ENCODE peak calls at places on chromosomes 13 and 19, in seven cellular contexts. U is kidney, Y is heart right ventricle, Z is small intestine, D is spleen, H is hepatocyte, Q is breast epithelium. S is an unnamed sample.

GRCh38 chr19:39996218-39996810 is 546 bp upstream of the ZNF546 start:
- DNase-seq in U (no peak), Y (no peak), Z (no peak), D (no peak), H (peak; percentile 31), Q (no peak), S (no peak)

GRCh38 chr13:98768522-98768921 is 16.1 kb upstream of the SLC15A1 start:
- DNase-seq in U (no peak), Y (no peak), Z (no peak), D (no peak), H (no peak), Q (no peak), S (no peak)

GRCh38 chr19:33472696-33473624 is 48.6 kb downstream of the PEPD start:
- DNase-seq in U (no peak), Y (no peak), Z (no peak), D (peak; percentile 20), H (no peak), Q (no peak), S (no peak)

GRCh38 chr19:51784922-51785690 is 9.9 kb upstream of the FPR3 start:
- DNase-seq in U (no peak), Y (peak; percentile 66), Z (no peak), D (no peak), H (no peak), Q (no peak), S (no peak)

GRCh38 chr19:3638208-3639193 is 11.9 kb upstream of the CACTIN start:
- DNase-seq in U (no peak), Y (no peak), Z (no peak), D (no peak), H (no peak), Q (no peak), S (no peak)

GRCh38 chr19:35380450-35381124 is 9.7 kb downstream of the GPR42 start:
- DNase-seq in U (no peak), Y (no peak), Z (peak; percentile 50), D (no peak), H (peak; percentile 72), Q (no peak), S (no peak)

GRCh38 chr13:44058586-44059238 is 179.0 kb downstream of the LACC1 start:
- DNase-seq in U (no peak), Y (no peak), Z (no peak), D (no peak), H (no peak), Q (no peak), S (no peak)

GRCh38 chr19:2578391-2578826 is 102.5 kb downstream of the GADD45B start:
- DNase-seq in U (peak; percentile 79), Y (no peak), Z (peak; percentile 24), D (peak; percentile 66), H (peak; percentile 52), Q (peak; percentile 58), S (no peak)

GRCh38 chr13:93259527-93260080 is 33.0 kb downstream of the GPC6 start:
- DNase-seq in U (no peak), Y (no peak), Z (no peak), D (no peak), H (no peak), Q (no peak), S (no peak)

GRCh38 chr19:10007811-10008211 is 2.5 kb downstream of the COL5A3 start:
- DNase-seq in U (peak; percentile 86), Y (peak; percentile 69), Z (no peak), D (no peak), H (no peak), Q (no peak), S (no peak)

GRCh38 chr19:3509566-3509989 is 3.5 kb downstream of the FZR1 start:
- DNase-seq in U (no peak), Y (no peak), Z (no peak), D (no peak), H (no peak), Q (no peak), S (no peak)

GRCh38 chr13:98326274-98326673 is 149.2 kb upstream of the RNF113B start:
- DNase-seq in U (no peak), Y (no peak), Z (no peak), D (no peak), H (no peak), Q (no peak), S (no peak)

GRCh38 chr19:55633866-55634265 is 6.9 kb upstream of the ZNF580 start:
- DNase-seq in U (no peak), Y (no peak), Z (no peak), D (no peak), H (no peak), Q (no peak), S (no peak)

GRCh38 chr19:8212212-8212611 is 3.0 kb downstream of the CERS4 start:
- DNase-seq in U (no peak), Y (no peak), Z (no peak), D (no peak), H (no peak), Q (no peak), S (no peak)

GRCh38 chr19:10935371-10936059 is 6.9 kb downstream of the TIMM29 start:
- DNase-seq in U (no peak), Y (no peak), Z (no peak), D (no peak), H (no peak), Q (no peak), S (no peak)

GRCh38 chr13:40026174-40026585 is 370.7 kb downstream of the COG6 start:
- DNase-seq in U (no peak), Y (no peak), Z (no peak), D (no peak), H (no peak), Q (no peak), S (no peak)

GRCh38 chr19:31674503-31675186 is 325.4 kb upstream of the TSHZ3 start:
- DNase-seq in U (no peak), Y (no peak), Z (no peak), D (no peak), H (no peak), Q (no peak), S (no peak)

GRCh38 chr19:16590876-16591802 is 18.9 kb upstream of the SLC35E1 start:
- DNase-seq in U (no peak), Y (no peak), Z (no peak), D (no peak), H (no peak), Q (no peak), S (no peak)

GRCh38 chr13:44493213-44493812 is 82.8 kb downstream of the TSC22D1 start:
- DNase-seq in U (no peak), Y (no peak), Z (no peak), D (no peak), H (no peak), Q (no peak), S (no peak)

GRCh38 chr19:5037936-5038335 is 69.0 kb downstream of the KDM4B start:
- DNase-seq in U (peak; percentile 65), Y (no peak), Z (no peak), D (no peak), H (no peak), Q (no peak), S (no peak)

GRCh38 chr13:35478384-35479222 is 2.1 kb upstream of the MAB21L1 start:
- DNase-seq in U (peak; percentile 64), Y (no peak), Z (no peak), D (peak; percentile 70), H (no peak), Q (no peak), S (no peak)

GRCh38 chr13:30998548-30999140 is 66.2 kb downstream of the TEX26 start:
- DNase-seq in U (no peak), Y (no peak), Z (no peak), D (no peak), H (peak; percentile 53), Q (no peak), S (no peak)

GRCh38 chr19:709196-709964 is 645 bp downstream of the PALM start:
- DNase-seq in U (peak; percentile 76), Y (no peak), Z (no peak), D (no peak), H (peak; percentile 42), Q (no peak), S (no peak)
- H3K27ac ChIP-seq in U (peak overlapping the region; percentile 67), Y (peak overlapping the region; percentile 95), Z (no peak overlapping the region), D (peak overlapping the region; percentile 67), H (peak overlapping the region; percentile 71), Q (peak overlapping the region; percentile 73), S (no peak overlapping the region)

GRCh38 chr19:610071-610800 is 20.6 kb downstream of the HCN2 start:
- DNase-seq in U (no peak), Y (no peak), Z (no peak), D (peak; percentile 84), H (no peak), Q (no peak), S (peak; percentile 30)

GRCh38 chr19:609001-609340 is 19.3 kb downstream of the HCN2 start:
- DNase-seq in U (no peak), Y (no peak), Z (no peak), D (peak; percentile 88), H (no peak), Q (no peak), S (no peak)

GRCh38 chr19:611506-611869 is 21.8 kb downstream of the HCN2 start:
- DNase-seq in U (no peak), Y (no peak), Z (no peak), D (no peak), H (no peak), Q (no peak), S (peak; percentile 51)

GRCh38 chr19:612941-613340 is 20.4 kb downstream of the POLRMT start:
- DNase-seq in U (peak; percentile 66), Y (no peak), Z (no peak), D (no peak), H (no peak), Q (no peak), S (no peak)

GRCh38 chr19:610801-611505 is 21.3 kb downstream of the HCN2 start:
- DNase-seq in U (peak; percentile 93), Y (peak; percentile 66), Z (peak; percentile 28), D (peak; percentile 90), H (no peak), Q (no peak), S (peak; percentile 58)
- H3K4me3 ChIP-seq in U (no peak overlapping the region), Y (peak overlapping the region; percentile 37), Z (peak overlapping the region; percentile 33), D (peak overlapping the region; percentile 19), H (no peak overlapping the region), Q (peak overlapping the region; percentile 39), S (peak overlapping the region; percentile 56)

DNA sequence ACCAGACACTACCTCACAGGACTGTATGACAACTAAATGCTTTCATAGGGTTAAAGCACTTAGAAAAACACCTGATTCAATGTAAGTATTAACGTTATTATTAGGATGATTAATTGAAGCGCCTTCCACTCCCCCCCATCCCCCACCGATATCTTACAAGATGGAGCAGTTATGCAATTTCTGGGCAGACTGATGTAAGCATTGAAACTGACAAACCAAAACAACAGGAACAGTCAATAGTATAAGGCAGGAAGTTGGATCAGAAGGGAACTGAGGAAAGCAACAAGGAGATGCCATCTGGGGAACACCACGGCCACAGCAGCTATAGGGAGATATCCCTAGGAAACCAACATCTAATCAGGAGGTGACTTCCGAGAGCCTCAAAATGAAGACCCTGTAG is 3.8 kb downstream of the LCP1 start:
- DNase-seq in U (no peak), Y (no peak), Z (no peak), D (no peak), H (no peak), Q (no peak), S (no peak)
- H3K36me3 ChIP-seq in U (no peaks in the 10 kb centered on the region), Y (no peaks in the 10 kb centered on the region), Z (no peaks in the 10 kb centered on the region), D (no peaks in the 10 kb centered on the region), H (no peaks in the 10 kb centered on the region), Q (no peaks in the 10 kb centered on the region), S (peaks cover 5% of the 10 kb centered on the region)

GRCh38 chr19:49348305-49349188 is 13.3 kb downstream of the CD37 start:
- DNase-seq in U (no peak), Y (no peak), Z (no peak), D (peak; percentile 54), H (no peak), Q (no peak), S (no peak)
- H3K27ac ChIP-seq in U (no peak overlapping the region), Y (no peak overlapping the region), Z (no peak overlapping the region), D (no peak overlapping the region), H (no peak overlapping the region), Q (no peak overlapping the region), S (no peak overlapping the region)

S was measured in effector memory CD4-positive, alpha-beta T cell.